ENCODE peak calls at places on chromosomes 11 and 22, in four cellular contexts. G is HT1080; E is GM20000; M is stimulated activated CD4-positive, alpha-beta T cell treated with anti-CD3 and anti-CD28 coated beads, TNF-alpha, amount 100 ng/mL, for 4 hours. B is an unnamed sample.

GRCh38 chr11:109197656-109198055 is 224.3 kb upstream of the C11orf87 start:
- DNase-seq in M (no peak), E (no peak), G (peak), B (no peak)

GRCh38 chr22:44154431-44154942 is 26.2 kb upstream of the PARVG start:
- DNase-seq in G (no peak), E (no peak), M (no peak), B (no peak)

GRCh38 chr11:103736986-103737622 is 299.3 kb upstream of the DDI1 start:
- DNase-seq in G (no peak), E (no peak), M (no peak), B (no peak)

GRCh38 chr11:134670961-134671370 is 258.9 kb upstream of the B3GAT1 start:
- DNase-seq in E (no peak), M (no peak), G (no peak), B (no peak)

GRCh38 chr11:73382747-73383146 is 6.5 kb downstream of the RELT start:
- DNase-seq in E (no peak), G (no peak), M (no peak), B (no peak)

GRCh38 chr11:133078591-133079179 is 453.6 kb downstream of the OPCML start:
- DNase-seq in E (peak), G (peak), M (no peak), B (no peak)

GRCh38 chr11:65316979-65317786 is 2.5 kb downstream of the CDC42EP2 start:
- DNase-seq in M (no peak), G (peak), E (no peak), B (no peak)

GRCh38 chr22:29030016-29030617 is 31.5 kb downstream of the C22orf31 start:
- DNase-seq in E (no peak), M (no peak), G (peak), B (no peak)

GRCh38 chr11:69650081-69650831 is 9.3 kb downstream of the CCND1 start:
- DNase-seq in M (no peak), G (peak), E (no peak), B (no peak)

GRCh38 chr11:64998141-64998540 is 1.4 kb upstream of the BATF2 start:
- DNase-seq in G (no peak), E (no peak), M (no peak), B (no peak)

GRCh38 chr11:93775289-93775688 is 8.8 kb upstream of the MED17 start:
- DNase-seq in E (no peak), G (peak), M (no peak), B (no peak)

GRCh38 chr11:122038543-122038942 is 77.5 kb downstream of the BLID start:
- DNase-seq in G (peak), M (no peak), E (no peak), B (no peak)

GRCh38 chr22:29348956-29349355 is 33.5 kb upstream of the RASL10A start:
- DNase-seq in G (peak), M (no peak), E (no peak), B (no peak)

GRCh38 chr11:86942212-86942611 is 13.0 kb downstream of the FZD4 start:
- DNase-seq in M (no peak), G (no peak), E (no peak), B (no peak)

GRCh38 chr22:30668306-30668655 is 606 bp upstream of the DUSP18 start:
- DNase-seq in E (no peak), G (no peak), M (no peak), B (no peak)

GRCh38 chr11:75721852-75722668 is 4.4 kb downstream of the MOGAT2 start:
- DNase-seq in E (no peak), G (no peak), M (no peak), B (no peak)

GRCh38 chr11:88414385-88414861 is 76.9 kb upstream of the CTSC start:
- DNase-seq in E (peak), G (peak), M (no peak), B (no peak)

GRCh38 chr22:27336151-27337090 is 465.1 kb downstream of the MN1 start:
- DNase-seq in G (no peak), M (no peak), E (no peak), B (no peak)

GRCh38 chr11:8871283-8871775 is 39.7 kb upstream of the AKIP1 start:
- DNase-seq in M (no peak), E (peak), G (peak), B (no peak)

GRCh38 chr11:35334385-35335090 is 84.8 kb downstream of the SLC1A2 start:
- DNase-seq in M (no peak), E (peak), G (no peak), B (no peak)

GRCh38 chr11:75492181-75492820 is 33.4 kb downstream of the GDPD5 start:
- DNase-seq in M (peak), E (peak), G (peak), B (peak)

GRCh38 chr22:39808087-39808486 is 85.5 kb downstream of the ENTHD1 start:
- DNase-seq in E (no peak), G (peak), M (no peak), B (peak)

B was measured in activated gamma-delta T cell treated with anti-CD3 and anti-CD28 coated beads, Interleukin-2, amount 50 U/mL, for 16 hours.